ENCODE peak calls at places on chromosomes 7 and 10, in six cellular contexts. One of them, this sample, is unnamed.

GRCh38 chr7:65967361-65968155 is 14.5 kb downstream of the GUSB start:
- DNase-seq in HTR-8/SVneo: no peak
- DNase-seq in CD8-positive, alpha-beta memory T cell: no peak
- DNase-seq in stimulated activated naive CD8-positive, alpha-beta T cell treated with anti-CD3 and anti-CD28 coated beads, Interleukin-15, Interleukin-2, amounts not matched to agents 100 U/mL and 50 U/mL, for 24 hours: no peak
- DNase-seq in GM12892: no peak
- DNase-seq in stimulated activated CD8-positive, alpha-beta memory T cell treated with anti-CD3 and anti-CD28 coated beads, Interleukin-2, amount 100 ng/mL, for 1 hour: no peak
- DNase-seq in this sample: no peak

GRCh38 chr7:151060416-151061234 is 1.2 kb downstream of the SLC4A2 start:
- DNase-seq in HTR-8/SVneo: no peak
- DNase-seq in CD8-positive, alpha-beta memory T cell: no peak
- DNase-seq in stimulated activated naive CD8-positive, alpha-beta T cell treated with anti-CD3 and anti-CD28 coated beads, Interleukin-15, Interleukin-2, amounts not matched to agents 100 U/mL and 50 U/mL, for 24 hours: peak; percentile 39
- DNase-seq in GM12892: no peak
- DNase-seq in stimulated activated CD8-positive, alpha-beta memory T cell treated with anti-CD3 and anti-CD28 coated beads, Interleukin-2, amount 100 ng/mL, for 1 hour: no peak
- DNase-seq in this sample: no peak

GRCh38 chr10:103895458-103896186 is 22.4 kb downstream of the STN1 start:
- DNase-seq in HTR-8/SVneo: no peak
- DNase-seq in CD8-positive, alpha-beta memory T cell: no peak
- DNase-seq in stimulated activated naive CD8-positive, alpha-beta T cell treated with anti-CD3 and anti-CD28 coated beads, Interleukin-15, Interleukin-2, amounts not matched to agents 100 U/mL and 50 U/mL, for 24 hours: no peak
- DNase-seq in GM12892: no peak
- DNase-seq in stimulated activated CD8-positive, alpha-beta memory T cell treated with anti-CD3 and anti-CD28 coated beads, Interleukin-2, amount 100 ng/mL, for 1 hour: no peak
- DNase-seq in this sample: no peak

GRCh38 chr10:121216721-121217181 is 365.6 kb downstream of the WDR11 start:
- DNase-seq in HTR-8/SVneo: no peak
- DNase-seq in CD8-positive, alpha-beta memory T cell: no peak
- DNase-seq in stimulated activated naive CD8-positive, alpha-beta T cell treated with anti-CD3 and anti-CD28 coated beads, Interleukin-15, Interleukin-2, amounts not matched to agents 100 U/mL and 50 U/mL, for 24 hours: no peak
- DNase-seq in GM12892: no peak
- DNase-seq in stimulated activated CD8-positive, alpha-beta memory T cell treated with anti-CD3 and anti-CD28 coated beads, Interleukin-2, amount 100 ng/mL, for 1 hour: no peak
- DNase-seq in this sample: no peak

GRCh38 chr10:3886191-3886590 is 101.2 kb upstream of the KLF6 start:
- DNase-seq in HTR-8/SVneo: peak; percentile 51
- DNase-seq in CD8-positive, alpha-beta memory T cell: no peak
- DNase-seq in stimulated activated naive CD8-positive, alpha-beta T cell treated with anti-CD3 and anti-CD28 coated beads, Interleukin-15, Interleukin-2, amounts not matched to agents 100 U/mL and 50 U/mL, for 24 hours: no peak
- DNase-seq in GM12892: no peak
- DNase-seq in stimulated activated CD8-positive, alpha-beta memory T cell treated with anti-CD3 and anti-CD28 coated beads, Interleukin-2, amount 100 ng/mL, for 1 hour: no peak
- DNase-seq in this sample: no peak

GRCh38 chr10:118712930-118713634 is 41.7 kb downstream of the CACUL1 start:
- DNase-seq in HTR-8/SVneo: no peak
- DNase-seq in CD8-positive, alpha-beta memory T cell: no peak
- DNase-seq in stimulated activated naive CD8-positive, alpha-beta T cell treated with anti-CD3 and anti-CD28 coated beads, Interleukin-15, Interleukin-2, amounts not matched to agents 100 U/mL and 50 U/mL, for 24 hours: no peak
- DNase-seq in GM12892: no peak
- DNase-seq in stimulated activated CD8-positive, alpha-beta memory T cell treated with anti-CD3 and anti-CD28 coated beads, Interleukin-2, amount 100 ng/mL, for 1 hour: no peak
- DNase-seq in this sample: no peak

GRCh38 chr7:66682350-66683093 is 53.8 kb downstream of the KCTD7 start:
- DNase-seq in HTR-8/SVneo: no peak
- DNase-seq in CD8-positive, alpha-beta memory T cell: no peak
- DNase-seq in stimulated activated naive CD8-positive, alpha-beta T cell treated with anti-CD3 and anti-CD28 coated beads, Interleukin-15, Interleukin-2, amounts not matched to agents 100 U/mL and 50 U/mL, for 24 hours: peak; percentile 19
- DNase-seq in GM12892: no peak
- DNase-seq in stimulated activated CD8-positive, alpha-beta memory T cell treated with anti-CD3 and anti-CD28 coated beads, Interleukin-2, amount 100 ng/mL, for 1 hour: peak; percentile 2
- DNase-seq in this sample: no peak

GRCh38 chr7:42161723-42162122 is 75.3 kb downstream of the GLI3 start:
- DNase-seq in HTR-8/SVneo: no peak
- DNase-seq in CD8-positive, alpha-beta memory T cell: no peak
- DNase-seq in stimulated activated naive CD8-positive, alpha-beta T cell treated with anti-CD3 and anti-CD28 coated beads, Interleukin-15, Interleukin-2, amounts not matched to agents 100 U/mL and 50 U/mL, for 24 hours: no peak
- DNase-seq in GM12892: no peak
- DNase-seq in stimulated activated CD8-positive, alpha-beta memory T cell treated with anti-CD3 and anti-CD28 coated beads, Interleukin-2, amount 100 ng/mL, for 1 hour: no peak
- DNase-seq in this sample: no peak

GRCh38 chr7:144407266-144407931 is 3.9 kb upstream of the NOBOX start:
- DNase-seq in HTR-8/SVneo: no peak
- DNase-seq in CD8-positive, alpha-beta memory T cell: no peak
- DNase-seq in stimulated activated naive CD8-positive, alpha-beta T cell treated with anti-CD3 and anti-CD28 coated beads, Interleukin-15, Interleukin-2, amounts not matched to agents 100 U/mL and 50 U/mL, for 24 hours: no peak
- DNase-seq in GM12892: no peak
- DNase-seq in stimulated activated CD8-positive, alpha-beta memory T cell treated with anti-CD3 and anti-CD28 coated beads, Interleukin-2, amount 100 ng/mL, for 1 hour: no peak
- DNase-seq in this sample: no peak

GRCh38 chr7:155571581-155572345 is 25.4 kb upstream of the CNPY1 start:
- DNase-seq in HTR-8/SVneo: no peak
- DNase-seq in CD8-positive, alpha-beta memory T cell: no peak
- DNase-seq in stimulated activated naive CD8-positive, alpha-beta T cell treated with anti-CD3 and anti-CD28 coated beads, Interleukin-15, Interleukin-2, amounts not matched to agents 100 U/mL and 50 U/mL, for 24 hours: no peak
- DNase-seq in GM12892: no peak
- DNase-seq in stimulated activated CD8-positive, alpha-beta memory T cell treated with anti-CD3 and anti-CD28 coated beads, Interleukin-2, amount 100 ng/mL, for 1 hour: no peak
- DNase-seq in this sample: no peak

GRCh38 chr7:76142861-76143260 is 58.8 kb upstream of the SRRM3 start:
- DNase-seq in HTR-8/SVneo: no peak
- DNase-seq in CD8-positive, alpha-beta memory T cell: no peak
- DNase-seq in stimulated activated naive CD8-positive, alpha-beta T cell treated with anti-CD3 and anti-CD28 coated beads, Interleukin-15, Interleukin-2, amounts not matched to agents 100 U/mL and 50 U/mL, for 24 hours: no peak
- DNase-seq in GM12892: no peak
- DNase-seq in stimulated activated CD8-positive, alpha-beta memory T cell treated with anti-CD3 and anti-CD28 coated beads, Interleukin-2, amount 100 ng/mL, for 1 hour: no peak
- DNase-seq in this sample: no peak

GRCh38 chr10:103709341-103709920 is 145.9 kb downstream of the SH3PXD2A start:
- DNase-seq in HTR-8/SVneo: peak; percentile 68
- DNase-seq in CD8-positive, alpha-beta memory T cell: no peak
- DNase-seq in stimulated activated naive CD8-positive, alpha-beta T cell treated with anti-CD3 and anti-CD28 coated beads, Interleukin-15, Interleukin-2, amounts not matched to agents 100 U/mL and 50 U/mL, for 24 hours: no peak
- DNase-seq in GM12892: no peak
- DNase-seq in stimulated activated CD8-positive, alpha-beta memory T cell treated with anti-CD3 and anti-CD28 coated beads, Interleukin-2, amount 100 ng/mL, for 1 hour: no peak
- DNase-seq in this sample: no peak

GRCh38 chr10:89861584-89862287 is 160.3 kb downstream of the KIF20B start:
- DNase-seq in HTR-8/SVneo: no peak
- DNase-seq in CD8-positive, alpha-beta memory T cell: no peak
- DNase-seq in stimulated activated naive CD8-positive, alpha-beta T cell treated with anti-CD3 and anti-CD28 coated beads, Interleukin-15, Interleukin-2, amounts not matched to agents 100 U/mL and 50 U/mL, for 24 hours: peak; percentile 25
- DNase-seq in GM12892: no peak
- DNase-seq in stimulated activated CD8-positive, alpha-beta memory T cell treated with anti-CD3 and anti-CD28 coated beads, Interleukin-2, amount 100 ng/mL, for 1 hour: no peak
- DNase-seq in this sample: no peak

GRCh38 chr7:29488977-29489376 is 74.7 kb upstream of the PRR15 start:
- DNase-seq in HTR-8/SVneo: peak; percentile 27
- DNase-seq in CD8-positive, alpha-beta memory T cell: no peak
- DNase-seq in stimulated activated naive CD8-positive, alpha-beta T cell treated with anti-CD3 and anti-CD28 coated beads, Interleukin-15, Interleukin-2, amounts not matched to agents 100 U/mL and 50 U/mL, for 24 hours: no peak
- DNase-seq in GM12892: no peak
- DNase-seq in stimulated activated CD8-positive, alpha-beta memory T cell treated with anti-CD3 and anti-CD28 coated beads, Interleukin-2, amount 100 ng/mL, for 1 hour: no peak
- DNase-seq in this sample: no peak

GRCh38 chr7:100137851-100138760 is 10.6 kb upstream of the LAMTOR4 start:
- DNase-seq in HTR-8/SVneo: no peak
- DNase-seq in CD8-positive, alpha-beta memory T cell: no peak
- DNase-seq in stimulated activated naive CD8-positive, alpha-beta T cell treated with anti-CD3 and anti-CD28 coated beads, Interleukin-15, Interleukin-2, amounts not matched to agents 100 U/mL and 50 U/mL, for 24 hours: no peak
- DNase-seq in GM12892: no peak
- DNase-seq in stimulated activated CD8-positive, alpha-beta memory T cell treated with anti-CD3 and anti-CD28 coated beads, Interleukin-2, amount 100 ng/mL, for 1 hour: no peak
- DNase-seq in this sample: no peak

GRCh38 chr10:1169981-1170866 is 114.0 kb downstream of the WDR37 start:
- DNase-seq in HTR-8/SVneo: no peak
- DNase-seq in CD8-positive, alpha-beta memory T cell: no peak
- DNase-seq in stimulated activated naive CD8-positive, alpha-beta T cell treated with anti-CD3 and anti-CD28 coated beads, Interleukin-15, Interleukin-2, amounts not matched to agents 100 U/mL and 50 U/mL, for 24 hours: no peak
- DNase-seq in GM12892: no peak
- DNase-seq in stimulated activated CD8-positive, alpha-beta memory T cell treated with anti-CD3 and anti-CD28 coated beads, Interleukin-2, amount 100 ng/mL, for 1 hour: no peak
- DNase-seq in this sample: no peak

GRCh38 chr10:35961501-35961900 is 319.4 kb upstream of the FZD8 start:
- DNase-seq in HTR-8/SVneo: no peak
- DNase-seq in CD8-positive, alpha-beta memory T cell: no peak
- DNase-seq in stimulated activated naive CD8-positive, alpha-beta T cell treated with anti-CD3 and anti-CD28 coated beads, Interleukin-15, Interleukin-2, amounts not matched to agents 100 U/mL and 50 U/mL, for 24 hours: no peak
- DNase-seq in GM12892: no peak
- DNase-seq in stimulated activated CD8-positive, alpha-beta memory T cell treated with anti-CD3 and anti-CD28 coated beads, Interleukin-2, amount 100 ng/mL, for 1 hour: no peak
- DNase-seq in this sample: no peak

GRCh38 chr10:69479241-69479730 is 28.0 kb downstream of the TSPAN15 start:
- DNase-seq in HTR-8/SVneo: no peak
- DNase-seq in CD8-positive, alpha-beta memory T cell: no peak
- DNase-seq in stimulated activated naive CD8-positive, alpha-beta T cell treated with anti-CD3 and anti-CD28 coated beads, Interleukin-15, Interleukin-2, amounts not matched to agents 100 U/mL and 50 U/mL, for 24 hours: no peak
- DNase-seq in GM12892: no peak
- DNase-seq in stimulated activated CD8-positive, alpha-beta memory T cell treated with anti-CD3 and anti-CD28 coated beads, Interleukin-2, amount 100 ng/mL, for 1 hour: no peak
- DNase-seq in this sample: no peak

GRCh38 chr10:84371944-84372343 is 43.6 kb downstream of the CCSER2 start:
- DNase-seq in HTR-8/SVneo: no peak
- DNase-seq in CD8-positive, alpha-beta memory T cell: no peak
- DNase-seq in stimulated activated naive CD8-positive, alpha-beta T cell treated with anti-CD3 and anti-CD28 coated beads, Interleukin-15, Interleukin-2, amounts not matched to agents 100 U/mL and 50 U/mL, for 24 hours: no peak
- DNase-seq in GM12892: no peak
- DNase-seq in stimulated activated CD8-positive, alpha-beta memory T cell treated with anti-CD3 and anti-CD28 coated beads, Interleukin-2, amount 100 ng/mL, for 1 hour: no peak
- DNase-seq in this sample: no peak

GRCh38 chr10:34580643-34581042 is 234.5 kb downstream of the PARD3 start:
- DNase-seq in HTR-8/SVneo: peak; percentile 49
- DNase-seq in CD8-positive, alpha-beta memory T cell: no peak
- DNase-seq in stimulated activated naive CD8-positive, alpha-beta T cell treated with anti-CD3 and anti-CD28 coated beads, Interleukin-15, Interleukin-2, amounts not matched to agents 100 U/mL and 50 U/mL, for 24 hours: no peak
- DNase-seq in GM12892: no peak
- DNase-seq in stimulated activated CD8-positive, alpha-beta memory T cell treated with anti-CD3 and anti-CD28 coated beads, Interleukin-2, amount 100 ng/mL, for 1 hour: no peak
- DNase-seq in this sample: no peak